ENCODE peak calls at places on chromosomes 2 and 18, in five cellular contexts. One of them, this sample, is unnamed.

GRCh38 chr18:7847357-7847756 is 280.2 kb downstream of the PTPRM start:
- DNase-seq in activated effector memory CD4-positive, alpha-beta T cell treated with Interleukin-2 at 50 U/mL for 16 hours: no peak
- DNase-seq in A172: no peak
- DNase-seq in fibroblast of pulmonary artery: no peak
- DNase-seq in GM04504: no peak
- DNase-seq in this sample: no peak

GRCh38 chr2:128314348-128315121 is 4.1 kb downstream of the HS6ST1 start:
- DNase-seq in A172: no peak
- DNase-seq in fibroblast of pulmonary artery: no peak
- DNase-seq in activated effector memory CD4-positive, alpha-beta T cell treated with Interleukin-2 at 50 U/mL for 16 hours: no peak
- DNase-seq in GM04504: no peak
- DNase-seq in this sample: no peak

GRCh38 chr2:176577054-176577453 is 307.8 kb downstream of the MTX2 start:
- DNase-seq in activated effector memory CD4-positive, alpha-beta T cell treated with Interleukin-2 at 50 U/mL for 16 hours: no peak
- DNase-seq in fibroblast of pulmonary artery: no peak
- DNase-seq in GM04504: no peak
- DNase-seq in A172: no peak
- DNase-seq in this sample: no peak

GRCh38 chr2:19543271-19544019 is 185.0 kb upstream of the OSR1 start:
- DNase-seq in GM04504: no peak
- DNase-seq in activated effector memory CD4-positive, alpha-beta T cell treated with Interleukin-2 at 50 U/mL for 16 hours: no peak
- DNase-seq in fibroblast of pulmonary artery: peak
- DNase-seq in A172: no peak
- DNase-seq in this sample: no peak

GRCh38 chr18:13437801-13438506 is 219.4 kb downstream of the LDLRAD4 start:
- DNase-seq in GM04504: no peak
- DNase-seq in A172: no peak
- DNase-seq in fibroblast of pulmonary artery: no peak
- DNase-seq in activated effector memory CD4-positive, alpha-beta T cell treated with Interleukin-2 at 50 U/mL for 16 hours: peak
- DNase-seq in this sample: no peak

GRCh38 chr18:6022840-6023239 is 127.5 kb upstream of the TMEM200C start:
- DNase-seq in activated effector memory CD4-positive, alpha-beta T cell treated with Interleukin-2 at 50 U/mL for 16 hours: no peak
- DNase-seq in fibroblast of pulmonary artery: no peak
- DNase-seq in GM04504: no peak
- DNase-seq in A172: no peak
- DNase-seq in this sample: no peak

GRCh38 chr2:99821039-99821438 is 321.4 kb downstream of the AFF3 start:
- DNase-seq in GM04504: no peak
- DNase-seq in A172: no peak
- DNase-seq in activated effector memory CD4-positive, alpha-beta T cell treated with Interleukin-2 at 50 U/mL for 16 hours: no peak
- DNase-seq in fibroblast of pulmonary artery: no peak
- DNase-seq in this sample: no peak

GRCh38 chr2:40606862-40607261 is 155.0 kb upstream of the SLC8A1 start:
- DNase-seq in GM04504: peak
- DNase-seq in fibroblast of pulmonary artery: no peak
- DNase-seq in A172: peak
- DNase-seq in activated effector memory CD4-positive, alpha-beta T cell treated with Interleukin-2 at 50 U/mL for 16 hours: no peak
- DNase-seq in this sample: no peak

This sample was measured in AG04450.